ENCODE peak calls at places on chromosomes 3 and 15, in eight cellular contexts. One of them, this sample, is unnamed.
A peak's percentile ranks its signal among the peaks of the same experiment; 100 is the strongest.

GRCh38 chr3:159897331-159898075 is 91.1 kb upstream of the IL12A start:
- DNase-seq in stomach: no peak
- DNase-seq in heart left ventricle: no peak
- DNase-seq in prostate gland: no peak
- DNase-seq in uterus: peak; percentile 32
- DNase-seq in right lobe of liver: no peak
- DNase-seq in sigmoid colon: no peak
- DNase-seq in IMR-90: peak; percentile 81
- DNase-seq in this sample: no peak

GRCh38 chr3:58121183-58121582 is 89.6 kb downstream of the DNASE1L3 start:
- DNase-seq in stomach: no peak
- DNase-seq in heart left ventricle: no peak
- DNase-seq in prostate gland: no peak
- DNase-seq in uterus: no peak
- DNase-seq in right lobe of liver: no peak
- DNase-seq in sigmoid colon: no peak
- DNase-seq in IMR-90: no peak
- DNase-seq in this sample: no peak

GRCh38 chr15:27762471-27762870 is 336.6 kb downstream of the OCA2 start:
- DNase-seq in stomach: no peak
- DNase-seq in heart left ventricle: no peak
- DNase-seq in prostate gland: no peak
- DNase-seq in uterus: no peak
- DNase-seq in right lobe of liver: no peak
- DNase-seq in sigmoid colon: no peak
- DNase-seq in IMR-90: no peak
- DNase-seq in this sample: no peak

GRCh38 chr15:51991141-51991540 is 19.6 kb upstream of the LEO1 start:
- DNase-seq in stomach: no peak
- DNase-seq in heart left ventricle: no peak
- DNase-seq in prostate gland: no peak
- DNase-seq in uterus: no peak
- DNase-seq in right lobe of liver: no peak
- DNase-seq in sigmoid colon: no peak
- DNase-seq in IMR-90: no peak
- DNase-seq in this sample: no peak

GRCh38 chr15:55267401-55268053 is 22.1 kb downstream of the RAB27A start:
- DNase-seq in stomach: peak; percentile 50
- DNase-seq in heart left ventricle: peak; percentile 48
- DNase-seq in prostate gland: no peak
- DNase-seq in uterus: no peak
- DNase-seq in right lobe of liver: peak; percentile 63
- DNase-seq in sigmoid colon: no peak
- DNase-seq in IMR-90: peak; percentile 74
- DNase-seq in this sample: peak; percentile 81

GRCh38 chr15:35888815-35889214 is 342.9 kb upstream of the DPH6 start:
- DNase-seq in stomach: no peak
- DNase-seq in heart left ventricle: no peak
- DNase-seq in prostate gland: no peak
- DNase-seq in uterus: no peak
- DNase-seq in right lobe of liver: no peak
- DNase-seq in sigmoid colon: no peak
- DNase-seq in IMR-90: no peak
- DNase-seq in this sample: no peak

GRCh38 chr3:50572158-50572557 is 2.8 kb downstream of the HEMK1 start:
- DNase-seq in stomach: peak; percentile 80
- DNase-seq in heart left ventricle: peak; percentile 81
- DNase-seq in prostate gland: peak; percentile 72
- DNase-seq in uterus: peak; percentile 78
- DNase-seq in right lobe of liver: peak; percentile 82
- DNase-seq in sigmoid colon: peak; percentile 88
- DNase-seq in IMR-90: peak; percentile 59
- DNase-seq in this sample: peak; percentile 89

GRCh38 chr3:140432176-140432753 is 245.6 kb upstream of the TRIM42 start:
- DNase-seq in stomach: no peak
- DNase-seq in heart left ventricle: no peak
- DNase-seq in prostate gland: no peak
- DNase-seq in uterus: no peak
- DNase-seq in right lobe of liver: no peak
- DNase-seq in sigmoid colon: no peak
- DNase-seq in IMR-90: no peak
- DNase-seq in this sample: no peak

GRCh38 chr15:78065284-78065872 is 12.1 kb downstream of the TBC1D2B start:
- DNase-seq in stomach: peak; percentile 47
- DNase-seq in heart left ventricle: peak; percentile 77
- DNase-seq in prostate gland: no peak
- DNase-seq in uterus: peak; percentile 68
- DNase-seq in right lobe of liver: peak; percentile 84
- DNase-seq in sigmoid colon: peak; percentile 91
- DNase-seq in IMR-90: peak; percentile 99
- DNase-seq in this sample: peak; percentile 79

DNA sequence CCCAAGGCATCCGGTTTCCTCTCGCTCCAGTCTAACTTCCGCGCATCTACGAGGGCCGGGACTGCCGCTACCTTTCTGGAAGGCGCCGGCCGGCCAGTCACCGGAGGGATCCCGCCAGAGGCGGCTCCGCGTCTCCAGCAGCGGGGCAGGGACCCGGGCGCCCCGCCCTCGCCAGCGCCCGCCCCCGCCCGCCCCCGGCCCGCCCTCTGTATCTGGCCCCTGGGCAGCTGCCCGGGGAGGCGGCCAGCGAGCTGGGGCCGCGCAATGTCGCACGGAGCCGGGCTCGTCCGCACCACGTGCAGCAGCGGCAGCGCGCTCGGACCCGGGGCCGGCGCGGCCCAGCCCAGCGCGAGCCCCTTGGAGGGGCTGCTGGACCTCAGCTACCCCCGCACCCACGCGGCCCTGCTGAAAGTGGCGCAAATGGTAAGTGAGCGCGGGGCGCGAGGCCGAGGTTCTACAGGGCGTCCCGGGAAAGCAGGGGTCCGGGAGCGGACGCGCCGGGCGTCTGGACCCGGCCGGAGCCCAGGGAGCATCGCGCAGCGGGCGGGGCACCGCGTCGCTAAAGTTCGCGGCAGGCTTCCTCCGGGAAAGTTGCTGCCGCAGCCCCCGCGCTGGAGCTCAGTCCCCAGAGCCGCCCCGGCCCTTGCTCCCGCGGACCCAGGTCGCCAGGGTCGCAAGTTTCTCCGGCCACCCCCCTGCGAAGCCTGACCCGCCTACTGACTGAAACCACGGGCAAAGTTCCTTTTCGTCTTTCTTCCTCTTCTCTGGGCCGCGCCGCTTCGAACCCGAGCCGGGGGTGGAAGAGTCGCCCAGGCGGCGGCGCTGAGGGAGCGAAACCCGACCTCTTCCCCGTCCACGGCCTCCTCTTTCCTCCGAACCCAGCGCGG is at the start of gene CMTM7:
- DNase-seq in stomach: peak; percentile 79
- DNase-seq in heart left ventricle: peak; percentile 77
- DNase-seq in prostate gland: peak; percentile 59
- DNase-seq in uterus: peak; percentile 65
- DNase-seq in right lobe of liver: peak; percentile 85
- DNase-seq in sigmoid colon: peak; percentile 82
- DNase-seq in IMR-90: peak; percentile 35
- DNase-seq in this sample: peak; percentile 86
- TF ChIP-seq POLR2A in stomach: no peak
- TF ChIP-seq POLR2A in heart left ventricle: no peak
- TF ChIP-seq POLR2A in prostate gland: peak; percentile 78
- TF ChIP-seq POLR2A in uterus: peak; percentile 63
- TF ChIP-seq POLR2A in right lobe of liver: peak; percentile 75
- TF ChIP-seq POLR2A in sigmoid colon: no peak
- TF ChIP-seq POLR2A in IMR-90: peak; percentile 39
- TF ChIP-seq POLR2A in this sample: no peak

GRCh38 chr3:16486951-16487480 is 26.5 kb downstream of the RFTN1 start:
- DNase-seq in stomach: no peak
- DNase-seq in heart left ventricle: no peak
- DNase-seq in prostate gland: no peak
- DNase-seq in uterus: no peak
- DNase-seq in right lobe of liver: no peak
- DNase-seq in sigmoid colon: no peak
- DNase-seq in IMR-90: no peak
- DNase-seq in this sample: no peak
- H3K9me3 ChIP-seq in stomach: no peaks in the 10 kb centered on the region
- H3K9me3 ChIP-seq in heart left ventricle: no peaks in the 10 kb centered on the region
- H3K9me3 ChIP-seq in prostate gland: no peaks in the 10 kb centered on the region
- H3K9me3 ChIP-seq in uterus: no peaks in the 10 kb centered on the region
- H3K9me3 ChIP-seq in right lobe of liver: no peaks in the 10 kb centered on the region
- H3K9me3 ChIP-seq in sigmoid colon: no peaks in the 10 kb centered on the region
- H3K9me3 ChIP-seq in IMR-90: no peaks in the 10 kb centered on the region
- H3K9me3 ChIP-seq in this sample: no peaks in the 10 kb centered on the region

DNA sequence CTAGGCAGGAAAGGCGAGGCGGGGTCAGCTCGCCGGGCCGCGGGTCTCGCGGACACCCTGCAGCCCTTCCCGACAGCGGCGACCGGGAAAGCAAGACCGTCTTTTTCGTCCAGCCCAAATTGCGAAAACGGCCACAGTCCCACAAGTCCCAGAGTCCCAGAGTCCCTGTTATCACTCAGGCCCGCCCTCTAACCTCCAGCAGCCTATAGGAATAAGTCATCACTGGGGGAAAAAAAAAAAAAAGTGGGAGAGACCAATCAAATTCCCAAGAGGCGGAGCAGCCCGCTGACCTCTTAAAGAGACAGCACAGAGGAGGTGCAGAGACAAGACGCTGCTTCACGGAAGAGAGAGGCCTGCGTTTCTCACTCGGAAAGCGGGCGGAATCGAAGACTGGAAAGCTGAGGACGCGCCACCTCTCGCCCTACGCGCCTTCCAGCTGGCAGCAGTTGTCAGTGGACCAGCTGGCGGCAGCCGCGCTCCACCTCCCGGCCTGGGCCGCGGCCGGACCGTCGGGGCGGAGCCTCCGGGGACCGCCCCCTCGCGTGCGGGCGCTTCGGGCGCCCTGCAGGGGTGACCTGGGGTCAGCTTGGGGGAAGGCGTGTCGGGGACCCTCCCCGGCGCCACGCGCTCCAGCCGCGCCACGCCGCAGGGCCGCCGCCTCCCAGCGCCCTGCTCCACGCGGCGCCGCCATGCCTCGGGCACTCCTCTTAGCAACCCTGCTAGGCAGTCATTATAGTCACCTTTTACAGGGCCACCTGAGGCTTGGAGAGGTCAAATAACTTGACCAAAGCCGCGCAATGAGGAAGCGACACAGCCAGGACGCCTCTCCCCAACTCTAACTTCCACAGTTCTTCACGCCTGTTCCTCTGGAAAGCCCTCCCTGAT is at the start of gene TPRA1:
- DNase-seq in stomach: peak; percentile 89
- DNase-seq in heart left ventricle: peak; percentile 96
- DNase-seq in prostate gland: peak; percentile 92
- DNase-seq in uterus: peak; percentile 84
- DNase-seq in right lobe of liver: peak; percentile 92
- DNase-seq in sigmoid colon: peak; percentile 96
- DNase-seq in IMR-90: peak; percentile 96
- DNase-seq in this sample: peak; percentile 95
- TF ChIP-seq POLR2A in stomach: no peak
- TF ChIP-seq POLR2A in heart left ventricle: no peak
- TF ChIP-seq POLR2A in prostate gland: peak; percentile 62
- TF ChIP-seq POLR2A in uterus: peak; percentile 47
- TF ChIP-seq POLR2A in right lobe of liver: peak; percentile 31
- TF ChIP-seq POLR2A in sigmoid colon: no peak
- TF ChIP-seq POLR2A in IMR-90: peak; percentile 78
- TF ChIP-seq POLR2A in this sample: peak; percentile 7

DNA sequence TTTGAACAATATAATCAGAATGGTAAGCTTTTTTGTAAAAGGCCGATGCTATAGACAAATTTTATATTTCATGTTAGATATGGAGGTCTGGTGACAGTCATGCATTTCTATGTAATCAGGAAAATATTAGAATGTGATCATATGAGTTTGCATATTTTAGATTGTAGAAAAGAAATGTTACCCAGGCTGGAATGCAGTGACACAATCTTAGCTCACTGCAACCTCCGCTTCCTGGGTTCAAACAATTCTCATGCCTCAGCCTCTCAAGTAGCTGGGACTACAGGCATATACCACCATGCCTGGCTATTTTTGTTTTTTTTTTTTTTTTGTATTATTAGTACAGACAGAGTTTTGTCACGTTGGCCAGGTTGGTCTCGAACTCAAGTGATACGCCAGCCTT is 152.0 kb downstream of the LMLN start:
- DNase-seq in stomach: no peak
- DNase-seq in heart left ventricle: no peak
- DNase-seq in prostate gland: no peak
- DNase-seq in uterus: no peak
- DNase-seq in right lobe of liver: no peak
- DNase-seq in sigmoid colon: no peak
- DNase-seq in IMR-90: no peak
- DNase-seq in this sample: no peak
- H3K9me3 ChIP-seq in stomach: no peaks in the 10 kb centered on the region
- H3K9me3 ChIP-seq in heart left ventricle: no peaks in the 10 kb centered on the region
- H3K9me3 ChIP-seq in prostate gland: no peaks in the 10 kb centered on the region
- H3K9me3 ChIP-seq in uterus: no peaks in the 10 kb centered on the region
- H3K9me3 ChIP-seq in right lobe of liver: no peaks in the 10 kb centered on the region
- H3K9me3 ChIP-seq in sigmoid colon: no peaks in the 10 kb centered on the region
- H3K9me3 ChIP-seq in IMR-90: no peaks in the 10 kb centered on the region
- H3K9me3 ChIP-seq in this sample: no peaks in the 10 kb centered on the region

DNA sequence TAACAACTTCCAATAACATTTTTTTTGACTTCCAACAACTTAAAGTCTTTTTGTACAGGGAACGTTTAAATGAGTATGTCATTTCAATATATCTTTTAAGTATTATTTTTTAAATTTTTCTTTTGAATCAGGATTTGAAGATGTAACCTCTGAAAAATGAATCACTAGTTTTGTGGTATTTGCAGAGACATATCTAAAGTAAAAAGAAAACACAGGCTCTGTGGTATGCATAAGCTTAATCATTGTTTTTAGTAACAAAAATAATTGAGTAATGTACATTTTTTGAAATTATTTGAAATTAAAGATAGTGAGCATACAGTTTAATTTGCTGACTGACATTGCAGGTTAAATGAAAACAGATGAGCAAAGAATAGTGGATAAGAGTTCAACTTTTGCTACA is 531.3 kb downstream of the ROBO1 start:
- DNase-seq in stomach: no peak
- DNase-seq in heart left ventricle: no peak
- DNase-seq in prostate gland: no peak
- DNase-seq in uterus: no peak
- DNase-seq in right lobe of liver: no peak
- DNase-seq in sigmoid colon: no peak
- DNase-seq in IMR-90: peak; percentile 32
- DNase-seq in this sample: no peak
- TF ChIP-seq POLR2A in stomach: no peak
- TF ChIP-seq POLR2A in heart left ventricle: no peak
- TF ChIP-seq POLR2A in prostate gland: no peak
- TF ChIP-seq POLR2A in uterus: no peak
- TF ChIP-seq POLR2A in right lobe of liver: no peak
- TF ChIP-seq POLR2A in sigmoid colon: no peak
- TF ChIP-seq POLR2A in IMR-90: no peak
- TF ChIP-seq POLR2A in this sample: no peak

This sample was measured in Peyer's patch.